ENCODE peak calls at places on chromosomes 3 and 15, in eight cellular contexts. One of them, this sample, is unnamed.

GRCh38 chr3:173584093-173584833 is 186.7 kb downstream of the NLGN1 start:
- DNase-seq in stimulated activated CD4-positive, alpha-beta T cell treated with anti-CD3 and anti-CD28 coated beads, TNF-alpha, amount 100 ng/mL, for 4 hours: no peak
- DNase-seq in right atrium auricular region: no peak
- DNase-seq in GM04504: peak
- DNase-seq in endothelial cell of umbilical vein: peak
- DNase-seq in NCI-H345: peak
- DNase-seq in gastrocnemius medialis: no peak
- DNase-seq in ELR: peak
- DNase-seq in this sample: peak

GRCh38 chr15:61064653-61065052 is 164.4 kb downstream of the RORA start:
- DNase-seq in GM04504: no peak
- DNase-seq in right atrium auricular region: no peak
- DNase-seq in NCI-H345: peak
- DNase-seq in endothelial cell of umbilical vein: peak
- DNase-seq in stimulated activated CD4-positive, alpha-beta T cell treated with anti-CD3 and anti-CD28 coated beads, TNF-alpha, amount 100 ng/mL, for 4 hours: no peak
- DNase-seq in gastrocnemius medialis: no peak
- DNase-seq in ELR: no peak
- DNase-seq in this sample: no peak

GRCh38 chr3:120350431-120350941 is 1.3 kb upstream of the LRRC58 start:
- DNase-seq in NCI-H345: no peak
- DNase-seq in endothelial cell of umbilical vein: peak
- DNase-seq in gastrocnemius medialis: no peak
- DNase-seq in stimulated activated CD4-positive, alpha-beta T cell treated with anti-CD3 and anti-CD28 coated beads, TNF-alpha, amount 100 ng/mL, for 4 hours: no peak
- DNase-seq in ELR: peak
- DNase-seq in GM04504: no peak
- DNase-seq in right atrium auricular region: peak
- DNase-seq in this sample: peak

GRCh38 chr15:70044168-70044567 is 53.5 kb downstream of the TLE3 start:
- DNase-seq in stimulated activated CD4-positive, alpha-beta T cell treated with anti-CD3 and anti-CD28 coated beads, TNF-alpha, amount 100 ng/mL, for 4 hours: no peak
- DNase-seq in right atrium auricular region: no peak
- DNase-seq in GM04504: no peak
- DNase-seq in NCI-H345: no peak
- DNase-seq in gastrocnemius medialis: no peak
- DNase-seq in endothelial cell of umbilical vein: no peak
- DNase-seq in ELR: no peak
- DNase-seq in this sample: no peak

GRCh38 chr15:74461847-74462511 is 1.0 kb upstream of the UBL7 start:
- DNase-seq in NCI-H345: no peak
- DNase-seq in stimulated activated CD4-positive, alpha-beta T cell treated with anti-CD3 and anti-CD28 coated beads, TNF-alpha, amount 100 ng/mL, for 4 hours: no peak
- DNase-seq in ELR: peak
- DNase-seq in endothelial cell of umbilical vein: peak
- DNase-seq in GM04504: no peak
- DNase-seq in right atrium auricular region: no peak
- DNase-seq in gastrocnemius medialis: no peak
- DNase-seq in this sample: peak

GRCh38 chr15:32100286-32100685 is 70.0 kb downstream of the CHRNA7 start:
- DNase-seq in NCI-H345: no peak
- DNase-seq in gastrocnemius medialis: no peak
- DNase-seq in right atrium auricular region: no peak
- DNase-seq in stimulated activated CD4-positive, alpha-beta T cell treated with anti-CD3 and anti-CD28 coated beads, TNF-alpha, amount 100 ng/mL, for 4 hours: no peak
- DNase-seq in GM04504: no peak
- DNase-seq in ELR: no peak
- DNase-seq in endothelial cell of umbilical vein: no peak
- DNase-seq in this sample: no peak

GRCh38 chr3:16290007-16290826 is 25.2 kb downstream of the OXNAD1 start:
- DNase-seq in ELR: peak
- DNase-seq in right atrium auricular region: no peak
- DNase-seq in GM04504: peak
- DNase-seq in gastrocnemius medialis: no peak
- DNase-seq in endothelial cell of umbilical vein: peak
- DNase-seq in stimulated activated CD4-positive, alpha-beta T cell treated with anti-CD3 and anti-CD28 coated beads, TNF-alpha, amount 100 ng/mL, for 4 hours: no peak
- DNase-seq in NCI-H345: peak
- DNase-seq in this sample: peak

GRCh38 chr3:49805884-49806701 is 3.0 kb downstream of the INKA1 start:
- DNase-seq in ELR: no peak
- DNase-seq in GM04504: no peak
- DNase-seq in right atrium auricular region: peak
- DNase-seq in gastrocnemius medialis: no peak
- DNase-seq in NCI-H345: no peak
- DNase-seq in endothelial cell of umbilical vein: peak
- DNase-seq in stimulated activated CD4-positive, alpha-beta T cell treated with anti-CD3 and anti-CD28 coated beads, TNF-alpha, amount 100 ng/mL, for 4 hours: no peak
- DNase-seq in this sample: no peak

GRCh38 chr3:50249459-50249858 is 13.5 kb downstream of the GNAI2 start:
- DNase-seq in gastrocnemius medialis: no peak
- DNase-seq in endothelial cell of umbilical vein: no peak
- DNase-seq in GM04504: no peak
- DNase-seq in stimulated activated CD4-positive, alpha-beta T cell treated with anti-CD3 and anti-CD28 coated beads, TNF-alpha, amount 100 ng/mL, for 4 hours: no peak
- DNase-seq in right atrium auricular region: peak
- DNase-seq in ELR: no peak
- DNase-seq in NCI-H345: no peak
- DNase-seq in this sample: no peak

GRCh38 chr3:103218146-103218545 is 783.3 kb downstream of the ZPLD1 start:
- DNase-seq in stimulated activated CD4-positive, alpha-beta T cell treated with anti-CD3 and anti-CD28 coated beads, TNF-alpha, amount 100 ng/mL, for 4 hours: no peak
- DNase-seq in right atrium auricular region: no peak
- DNase-seq in endothelial cell of umbilical vein: no peak
- DNase-seq in NCI-H345: no peak
- DNase-seq in ELR: no peak
- DNase-seq in gastrocnemius medialis: no peak
- DNase-seq in GM04504: no peak
- DNase-seq in this sample: no peak

GRCh38 chr15:25250011-25250596 is 188.7 kb downstream of the UBE3A start:
- DNase-seq in GM04504: no peak
- DNase-seq in gastrocnemius medialis: no peak
- DNase-seq in stimulated activated CD4-positive, alpha-beta T cell treated with anti-CD3 and anti-CD28 coated beads, TNF-alpha, amount 100 ng/mL, for 4 hours: no peak
- DNase-seq in ELR: no peak
- DNase-seq in right atrium auricular region: peak
- DNase-seq in endothelial cell of umbilical vein: no peak
- DNase-seq in NCI-H345: no peak
- DNase-seq in this sample: no peak

GRCh38 chr15:45378149-45378912 is at the start of gene GATM:
- DNase-seq in gastrocnemius medialis: peak
- DNase-seq in endothelial cell of umbilical vein: peak
- DNase-seq in stimulated activated CD4-positive, alpha-beta T cell treated with anti-CD3 and anti-CD28 coated beads, TNF-alpha, amount 100 ng/mL, for 4 hours: peak
- DNase-seq in GM04504: peak
- DNase-seq in ELR: peak
- DNase-seq in right atrium auricular region: peak
- DNase-seq in NCI-H345: peak
- DNase-seq in this sample: peak

GRCh38 chr3:145259166-145259565 is 901.8 kb downstream of the PLOD2 start:
- DNase-seq in right atrium auricular region: no peak
- DNase-seq in GM04504: no peak
- DNase-seq in stimulated activated CD4-positive, alpha-beta T cell treated with anti-CD3 and anti-CD28 coated beads, TNF-alpha, amount 100 ng/mL, for 4 hours: no peak
- DNase-seq in ELR: no peak
- DNase-seq in endothelial cell of umbilical vein: no peak
- DNase-seq in NCI-H345: no peak
- DNase-seq in gastrocnemius medialis: no peak
- DNase-seq in this sample: no peak

GRCh38 chr3:12040902-12041301 is 36.7 kb downstream of the SYN2 start:
- DNase-seq in gastrocnemius medialis: no peak
- DNase-seq in NCI-H345: no peak
- DNase-seq in endothelial cell of umbilical vein: no peak
- DNase-seq in GM04504: no peak
- DNase-seq in stimulated activated CD4-positive, alpha-beta T cell treated with anti-CD3 and anti-CD28 coated beads, TNF-alpha, amount 100 ng/mL, for 4 hours: no peak
- DNase-seq in ELR: no peak
- DNase-seq in right atrium auricular region: no peak
- DNase-seq in this sample: no peak

GRCh38 chr3:43497405-43497804 is 124.4 kb downstream of the ANO10 start:
- DNase-seq in ELR: peak
- DNase-seq in gastrocnemius medialis: no peak
- DNase-seq in stimulated activated CD4-positive, alpha-beta T cell treated with anti-CD3 and anti-CD28 coated beads, TNF-alpha, amount 100 ng/mL, for 4 hours: no peak
- DNase-seq in right atrium auricular region: no peak
- DNase-seq in NCI-H345: no peak
- DNase-seq in endothelial cell of umbilical vein: no peak
- DNase-seq in GM04504: no peak
- DNase-seq in this sample: no peak

GRCh38 chr3:6989608-6990291 is 128.8 kb downstream of the GRM7 start:
- DNase-seq in gastrocnemius medialis: no peak
- DNase-seq in right atrium auricular region: no peak
- DNase-seq in GM04504: no peak
- DNase-seq in ELR: no peak
- DNase-seq in NCI-H345: no peak
- DNase-seq in stimulated activated CD4-positive, alpha-beta T cell treated with anti-CD3 and anti-CD28 coated beads, TNF-alpha, amount 100 ng/mL, for 4 hours: no peak
- DNase-seq in endothelial cell of umbilical vein: no peak
- DNase-seq in this sample: no peak

GRCh38 chr3:63948995-63949394 is 36.8 kb upstream of the SCAANT1 start:
- DNase-seq in GM04504: no peak
- DNase-seq in stimulated activated CD4-positive, alpha-beta T cell treated with anti-CD3 and anti-CD28 coated beads, TNF-alpha, amount 100 ng/mL, for 4 hours: no peak
- DNase-seq in endothelial cell of umbilical vein: no peak
- DNase-seq in right atrium auricular region: no peak
- DNase-seq in NCI-H345: no peak
- DNase-seq in gastrocnemius medialis: no peak
- DNase-seq in ELR: peak
- DNase-seq in this sample: peak

GRCh38 chr3:128727996-128728395 is 2.0 kb downstream of the RAB7A start:
- DNase-seq in stimulated activated CD4-positive, alpha-beta T cell treated with anti-CD3 and anti-CD28 coated beads, TNF-alpha, amount 100 ng/mL, for 4 hours: no peak
- DNase-seq in right atrium auricular region: no peak
- DNase-seq in endothelial cell of umbilical vein: no peak
- DNase-seq in ELR: peak
- DNase-seq in gastrocnemius medialis: no peak
- DNase-seq in NCI-H345: no peak
- DNase-seq in GM04504: no peak
- DNase-seq in this sample: peak

GRCh38 chr3:124584552-124585391 is 145.5 kb upstream of the UMPS start:
- DNase-seq in gastrocnemius medialis: peak
- DNase-seq in endothelial cell of umbilical vein: peak
- DNase-seq in stimulated activated CD4-positive, alpha-beta T cell treated with anti-CD3 and anti-CD28 coated beads, TNF-alpha, amount 100 ng/mL, for 4 hours: peak
- DNase-seq in ELR: peak
- DNase-seq in GM04504: no peak
- DNase-seq in right atrium auricular region: peak
- DNase-seq in NCI-H345: no peak
- DNase-seq in this sample: peak

GRCh38 chr15:32657198-32657886 is 15.8 kb downstream of the SCG5 start:
- DNase-seq in ELR: no peak
- DNase-seq in stimulated activated CD4-positive, alpha-beta T cell treated with anti-CD3 and anti-CD28 coated beads, TNF-alpha, amount 100 ng/mL, for 4 hours: no peak
- DNase-seq in GM04504: no peak
- DNase-seq in right atrium auricular region: no peak
- DNase-seq in endothelial cell of umbilical vein: no peak
- DNase-seq in gastrocnemius medialis: no peak
- DNase-seq in NCI-H345: no peak
- DNase-seq in this sample: no peak

GRCh38 chr15:40918146-40918798 is 10.9 kb upstream of the DLL4 start:
- DNase-seq in endothelial cell of umbilical vein: peak
- DNase-seq in right atrium auricular region: no peak
- DNase-seq in ELR: no peak
- DNase-seq in NCI-H345: no peak
- DNase-seq in stimulated activated CD4-positive, alpha-beta T cell treated with anti-CD3 and anti-CD28 coated beads, TNF-alpha, amount 100 ng/mL, for 4 hours: no peak
- DNase-seq in gastrocnemius medialis: no peak
- DNase-seq in GM04504: no peak
- DNase-seq in this sample: no peak

GRCh38 chr3:127690823-127691452 is 18.2 kb downstream of the ABTB1 start:
- DNase-seq in right atrium auricular region: no peak
- DNase-seq in stimulated activated CD4-positive, alpha-beta T cell treated with anti-CD3 and anti-CD28 coated beads, TNF-alpha, amount 100 ng/mL, for 4 hours: no peak
- DNase-seq in gastrocnemius medialis: no peak
- DNase-seq in ELR: peak
- DNase-seq in GM04504: peak
- DNase-seq in endothelial cell of umbilical vein: peak
- DNase-seq in NCI-H345: no peak
- DNase-seq in this sample: peak

GRCh38 chr3:63151893-63152292 is 126.2 kb upstream of the SYNPR start:
- DNase-seq in ELR: no peak
- DNase-seq in stimulated activated CD4-positive, alpha-beta T cell treated with anti-CD3 and anti-CD28 coated beads, TNF-alpha, amount 100 ng/mL, for 4 hours: no peak
- DNase-seq in right atrium auricular region: no peak
- DNase-seq in NCI-H345: no peak
- DNase-seq in gastrocnemius medialis: no peak
- DNase-seq in endothelial cell of umbilical vein: no peak
- DNase-seq in GM04504: no peak
- DNase-seq in this sample: no peak

GRCh38 chr3:14544282-14545250 is 4.4 kb upstream of the GRIP2 start:
- DNase-seq in ELR: no peak
- DNase-seq in NCI-H345: no peak
- DNase-seq in gastrocnemius medialis: no peak
- DNase-seq in endothelial cell of umbilical vein: no peak
- DNase-seq in GM04504: no peak
- DNase-seq in right atrium auricular region: no peak
- DNase-seq in stimulated activated CD4-positive, alpha-beta T cell treated with anti-CD3 and anti-CD28 coated beads, TNF-alpha, amount 100 ng/mL, for 4 hours: no peak
- DNase-seq in this sample: no peak

This sample was measured in EL.